ENCODE peak calls at places on chromosomes 16 and 17, in five cellular contexts. L is NCI-H1092; A is EH; U is stimulated activated CD8-positive, alpha-beta memory T cell treated with anti-CD3 and anti-CD28 coated beads, Interleukin-7, amount 100 ng/mL, for 1 hour; S is stimulated activated naive B cell treated with anti-CD40 and anti-IgM and Interleukin-4, amounts not matched to agents 10 μg/mL and 1 μg/mL and 100 μg/mL, for 72 hours. B is an unnamed sample.
A peak's percentile ranks its signal among the peaks of the same experiment; 100 is the strongest.

GRCh38 chr17:48532261-48532660 is 1.4 kb upstream of the HOXB1 start:
- DNase-seq in U (no peak), A (no peak), S (no peak), L (no peak), B (no peak)

GRCh38 chr16:67708368-67708771 is 10.7 kb downstream of the GFOD2 start:
- DNase-seq in U (no peak), L (no peak), A (peak; percentile 32), S (no peak), B (no peak)

GRCh38 chr17:12597895-12598294 is 67.8 kb upstream of the MYOCD start:
- DNase-seq in S (no peak), U (no peak), L (no peak), A (no peak), B (no peak)

GRCh38 chr17:45388604-45389325 is 43.9 kb downstream of the ARHGAP27 start:
- DNase-seq in A (peak; percentile 68), L (no peak), U (no peak), S (no peak), B (no peak)

GRCh38 chr16:74726736-74727135 is 26.1 kb upstream of the MLKL start:
- DNase-seq in L (no peak), U (no peak), S (no peak), A (no peak), B (no peak)

GRCh38 chr16:30005341-30006094 is 5.3 kb downstream of the DOC2A start:
- DNase-seq in L (no peak), U (peak; percentile 19), A (peak; percentile 57), S (no peak), B (peak; percentile 8)

GRCh38 chr16:1626327-1626726 is 14.2 kb downstream of the CRAMP1 start:
- DNase-seq in L (no peak), S (no peak), A (no peak), U (no peak), B (no peak)

GRCh38 chr17:59534583-59534982 is 30.8 kb upstream of the DHX40 start:
- DNase-seq in S (no peak), A (peak; percentile 14), L (no peak), U (no peak), B (no peak)

GRCh38 chr17:63433746-63434591 is 12.1 kb downstream of the CYB561 start:
- DNase-seq in L (no peak), U (no peak), A (peak; percentile 99), S (no peak), B (no peak)

GRCh38 chr16:25872369-25873070 is 180.8 kb downstream of the HS3ST4 start:
- DNase-seq in S (no peak), L (no peak), A (no peak), U (no peak), B (no peak)

GRCh38 chr17:5241861-5242671 is 7.4 kb upstream of the SCIMP start:
- DNase-seq in A (no peak), S (no peak), L (no peak), U (no peak), B (no peak)

GRCh38 chr16:56610017-56610608 is 1.7 kb downstream of the MT2A start:
- DNase-seq in L (no peak), S (no peak), U (peak; percentile 28), A (peak; percentile 89), B (peak; percentile 44)

GRCh38 chr16:51762081-51762995 is 611.3 kb upstream of the SALL1 start:
- DNase-seq in L (peak; percentile 84), S (peak; percentile 33), U (peak; percentile 2), A (peak; percentile 76), B (no peak)

GRCh38 chr17:70320642-70321345 is 151.5 kb downstream of the KCNJ2 start:
- DNase-seq in L (peak; percentile 45), U (no peak), A (no peak), S (no peak), B (no peak)

GRCh38 chr16:53417011-53417410 is 17.3 kb upstream of the RBL2 start:
- DNase-seq in S (no peak), A (peak; percentile 63), U (no peak), L (no peak), B (no peak)

GRCh38 chr17:40526668-40527067 is 25.2 kb upstream of the TNS4 start:
- DNase-seq in L (no peak), U (no peak), S (no peak), A (no peak), B (no peak)

GRCh38 chr17:81128774-81129173 is 36.5 kb upstream of the PVALEF start:
- DNase-seq in U (no peak), S (no peak), L (no peak), A (no peak), B (no peak)

GRCh38 chr16:71311553-71312158 is 22.5 kb upstream of the CMTR2 start:
- DNase-seq in U (no peak), S (no peak), L (peak; percentile 48), A (peak; percentile 23), B (no peak)

GRCh38 chr16:31182391-31182790 is 2.5 kb downstream of the FUS start:
- DNase-seq in U (no peak), L (no peak), A (peak; percentile 17), S (no peak), B (no peak)

GRCh38 chr17:1058423-1059130 is 61.6 kb downstream of the TIMM22 start:
- DNase-seq in S (no peak), A (peak; percentile 40), L (no peak), U (peak; percentile 19), B (no peak)

GRCh38 chr17:37792787-37793186 is 47.9 kb upstream of the HNF1B start:
- DNase-seq in U (no peak), A (peak; percentile 84), S (no peak), L (no peak), B (no peak)

GRCh38 chr17:10234033-10234432 is 35.6 kb upstream of the GAS7 start:
- DNase-seq in U (no peak), L (no peak), A (no peak), S (no peak), B (no peak)

GRCh38 chr17:50986989-50987660 is 121.0 kb upstream of the TOB1 start:
- DNase-seq in U (no peak), L (no peak), S (no peak), A (peak; percentile 67), B (no peak)

GRCh38 chr16:50038756-50039529 is 13.9 kb downstream of the CNEP1R1 start:
- DNase-seq in A (no peak), S (no peak), U (no peak), L (no peak), B (no peak)

GRCh38 chr17:8176197-8176940 is at the start of gene TMEM107:
- DNase-seq in U (peak; percentile 76), L (peak; percentile 71), S (peak; percentile 82), A (peak; percentile 87), B (peak; percentile 79)

GRCh38 chr16:29156511-29156910 is 171.7 kb downstream of the LAT start:
- DNase-seq in S (no peak), L (no peak), A (no peak), U (no peak), B (no peak)

GRCh38 chr17:48553190-48553547 is 8.3 kb upstream of the HOXB2 start:
- DNase-seq in A (no peak), U (no peak), L (no peak), S (no peak), B (no peak)

GRCh38 chr17:48503747-48504146 is 27.1 kb downstream of the HOXB1 start:
- DNase-seq in S (no peak), U (no peak), L (no peak), A (no peak), B (no peak)

GRCh38 chr17:75110307-75110937 is 653 bp downstream of the ARMC7 start:
- DNase-seq in S (no peak), A (peak; percentile 29), L (no peak), U (no peak), B (no peak)

GRCh38 chr16:56848056-56848936 is 16.7 kb upstream of the SLC12A3 start:
- DNase-seq in A (peak; percentile 88), S (no peak), U (no peak), L (no peak), B (no peak)

GRCh38 chr17:17548044-17548443 is 43.5 kb downstream of the PEMT start:
- DNase-seq in L (no peak), A (no peak), S (no peak), U (no peak), B (no peak)

GRCh38 chr17:82449883-82450356 is 632 bp downstream of the CYBC1 start:
- DNase-seq in A (no peak), S (no peak), U (no peak), L (no peak), B (no peak)

GRCh38 chr16:86470964-86471363 is 39.4 kb upstream of the FOXF1 start:
- DNase-seq in U (no peak), A (no peak), L (no peak), S (no peak), B (no peak)

GRCh38 chr17:8799001-8799850 is at the start of gene MFSD6L:
- DNase-seq in A (peak; percentile 19), L (no peak), U (no peak), S (no peak), B (no peak)

GRCh38 chr16:49484936-49485335 is 111.3 kb downstream of the C16orf78 start:
- DNase-seq in U (no peak), A (no peak), S (no peak), L (no peak), B (no peak)

B was measured in effector CD8-positive, alpha-beta T cell.